ENCODE peak calls at places on chromosomes 12 and 14, in seven cellular contexts. K is fibroblast of lung, L is SK-N-SH, P is HepG2, H is endothelial cell of umbilical vein, X is HCT116, M is neuronal stem cell. A is an unnamed sample. For H3K4me1, the result is how much of the 10 kb centered on the place peaks cover.

GRCh38 chr14:93741556-93742210 is 46.6 kb downstream of the PRIMA1 start:
- DNase-seq in K (no peak), L (no peak), P (no peak), H (no peak), X (no peak), M (no peak), A (no peak)

GRCh38 chr12:23731035-23731434 is 218.4 kb downstream of the SOX5 start:
- DNase-seq in K (no peak), L (no peak), P (no peak), H (no peak), X (no peak), M (no peak), A (no peak)

GRCh38 chr12:88145567-88146347 is 3.6 kb downstream of the TMTC3 start:
- DNase-seq in K (no peak), L (no peak), P (no peak), H (no peak), X (no peak), M (no peak), A (peak)

GRCh38 chr14:77204907-77205306 is 23.3 kb downstream of the TMEM63C start:
- DNase-seq in K (no peak), L (no peak), P (no peak), H (no peak), X (no peak), M (no peak), A (no peak)

GRCh38 chr12:19273482-19274330 is 144.2 kb downstream of the PLEKHA5 start:
- DNase-seq in K (peak), L (peak), P (peak), H (peak), X (peak), M (no peak), A (peak)

GRCh38 chr14:31133133-31133532 is 74.5 kb downstream of the HECTD1 start:
- DNase-seq in K (no peak), L (no peak), P (no peak), H (no peak), X (no peak), M (no peak), A (no peak)

GRCh38 chr12:19689801-19690472 is 250.6 kb downstream of the AEBP2 start:
- DNase-seq in K (no peak), L (no peak), P (no peak), H (no peak), X (peak), M (no peak), A (peak)

GRCh38 chr14:50051706-50052105 is 64.7 kb downstream of the VCPKMT start:
- DNase-seq in K (no peak), L (no peak), P (no peak), H (no peak), X (no peak), M (no peak), A (no peak)

GRCh38 chr14:97266653-97267052 is 469.5 kb downstream of the VRK1 start:
- DNase-seq in K (no peak), L (no peak), P (peak), H (no peak), X (peak), M (no peak), A (no peak)

GRCh38 chr12:116474331-116474730 is 84.8 kb upstream of the MAP1LC3B2 start:
- DNase-seq in K (no peak), L (no peak), P (no peak), H (no peak), X (no peak), M (no peak), A (peak)

GRCh38 chr12:53160000-53160399 is 20.5 kb upstream of the ZNF740 start:
- DNase-seq in K (no peak), L (peak), P (no peak), H (no peak), X (no peak), M (no peak), A (no peak)
- H3K4me1 ChIP-seq in K (under half), L (under half), P (under half), H (under half), X (under half), M (under half), A (under half)

DNA sequence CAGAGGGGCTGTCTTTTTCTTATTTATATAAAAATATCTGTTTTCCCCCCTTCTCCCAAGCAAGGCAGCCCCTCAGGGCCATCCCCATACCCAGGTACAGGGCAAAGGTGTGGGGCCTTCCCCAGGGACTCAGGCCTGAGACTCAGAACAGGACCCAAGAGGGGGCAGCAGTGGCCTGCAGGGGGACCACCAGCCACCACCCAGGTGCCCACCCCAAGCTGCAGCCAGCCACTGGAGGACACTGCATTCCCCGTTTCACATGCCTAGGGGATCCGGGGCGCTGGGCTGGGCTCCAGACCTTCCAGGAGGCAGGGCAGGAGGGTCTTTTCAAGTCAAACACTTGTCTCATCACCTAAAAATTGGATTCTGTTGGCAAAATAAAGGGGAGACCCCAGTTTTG is 83.3 kb downstream of the SCARB1 start:
- DNase-seq in K (no peak), L (no peak), P (no peak), H (no peak), X (no peak), M (no peak), A (no peak)
- H3K9ac ChIP-seq in K (no peak), L (no peak), P (no peak), H (no peak), X (no peak), M (no peak), A (no peak)

DNA sequence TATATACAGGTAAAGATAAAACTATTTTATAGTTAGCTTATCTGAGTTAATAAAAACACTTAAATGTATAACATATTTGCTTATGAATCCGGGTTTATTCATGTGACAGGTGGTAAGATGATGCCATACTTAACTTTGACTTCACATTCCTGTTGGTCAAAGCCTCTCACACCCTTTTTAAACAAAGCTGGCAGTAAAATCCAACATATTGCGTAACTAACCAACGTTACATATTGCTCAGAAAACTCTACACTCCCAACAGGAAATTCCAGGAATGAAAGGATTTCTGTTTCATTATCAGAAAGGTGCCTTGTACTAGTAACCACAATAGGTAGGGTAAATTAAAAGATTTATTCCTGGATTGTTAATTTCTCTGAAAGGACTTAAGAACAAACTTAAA is 23.7 kb upstream of the CATSPERB start:
- DNase-seq in K (peak), L (no peak), P (peak), H (no peak), X (peak), M (no peak), A (peak)
- H3K27ac ChIP-seq in K (no peak), L (no peak), P (no peak), H (no peak), X (no peak), M (no peak), A (peak)

DNA sequence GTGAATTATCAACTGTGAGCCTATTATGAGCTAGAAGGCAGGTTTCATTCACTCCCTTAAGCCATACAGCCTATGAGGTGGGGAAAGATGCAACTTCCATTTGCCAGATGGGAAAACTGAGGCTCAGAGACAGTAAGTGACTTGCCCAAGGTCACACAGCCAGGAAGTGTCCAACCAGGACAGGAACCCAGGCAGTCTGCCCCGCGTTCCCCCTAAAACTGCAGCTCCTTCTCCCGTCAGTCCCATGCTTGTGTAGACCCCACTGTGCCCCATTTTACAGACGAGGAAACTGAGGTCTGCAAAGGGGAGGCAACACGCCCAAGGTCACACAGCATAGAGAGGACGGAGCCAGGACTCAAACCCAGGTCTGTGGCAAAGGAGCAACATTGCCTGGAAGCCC is 50.6 kb downstream of the NCOR2 start:
- DNase-seq in K (no peak), L (no peak), P (no peak), H (no peak), X (no peak), M (no peak), A (no peak)
- H3K4me1 ChIP-seq in K (under half), L (half or more), P (half or more), H (half or more), X (half or more), M (half or more), A (half or more)

GRCh38 chr12:16300706-16301105 is 23.2 kb upstream of the SLC15A5 start:
- DNase-seq in K (no peak), L (no peak), P (no peak), H (no peak), X (no peak), M (no peak), A (no peak)

GRCh38 chr12:16299403-16299802 is 21.9 kb upstream of the SLC15A5 start:
- DNase-seq in K (no peak), L (no peak), P (no peak), H (no peak), X (no peak), M (no peak), A (no peak)

GRCh38 chr12:16303939-16304338 is 26.5 kb upstream of the SLC15A5 start:
- DNase-seq in K (no peak), L (no peak), P (no peak), H (no peak), X (no peak), M (no peak), A (no peak)

GRCh38 chr12:16297521-16297920 is 20.0 kb upstream of the SLC15A5 start:
- DNase-seq in K (no peak), L (no peak), P (no peak), H (no peak), X (no peak), M (no peak), A (no peak)

DNA sequence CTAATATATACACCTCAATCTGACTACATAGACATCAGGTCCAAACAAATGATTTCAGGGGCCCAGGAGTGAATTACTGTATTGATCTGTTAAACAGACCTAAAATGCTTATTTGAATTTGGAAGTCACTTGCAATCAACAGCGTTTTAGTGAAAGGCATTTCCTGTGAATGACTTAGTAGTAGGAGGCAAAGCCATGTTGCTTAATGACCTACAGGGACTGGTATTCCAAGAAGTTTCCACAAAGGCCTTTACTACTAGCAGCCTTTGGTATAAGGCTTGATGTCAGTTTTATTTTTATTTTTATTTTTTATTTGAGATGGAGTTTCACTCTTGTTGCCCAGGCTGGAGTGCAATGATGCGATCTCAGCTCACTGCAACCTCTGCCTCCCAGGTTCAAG is 22.7 kb upstream of the SLC15A5 start:
- DNase-seq in K (no peak), L (no peak), P (no peak), H (no peak), X (no peak), M (no peak), A (no peak)
- H3K9ac ChIP-seq in K (no peak), L (no peak), P (no peak), H (no peak), X (no peak), M (no peak), A (no peak)

GRCh38 chr14:74909501-74909900 is 13.6 kb downstream of the RPS6KL1 start:
- DNase-seq in K (no peak), L (no peak), P (no peak), H (no peak), X (no peak), M (no peak), A (no peak)
- H3K27ac ChIP-seq in K (no peak), L (no peak), P (no peak), H (no peak), X (no peak), M (no peak), A (no peak)

GRCh38 chr12:75945581-75945980 is 86.0 kb downstream of the PHLDA1 start:
- DNase-seq in K (no peak), L (no peak), P (no peak), H (no peak), X (no peak), M (no peak), A (no peak)
- H3K4me1 ChIP-seq in K (under half), L (under half), P (half or more), H (under half), X (half or more), M (under half), A (under half)